ENCODE peak calls at places on chromosomes 16 and 17, in five cellular contexts. N is vagina, L is psoas muscle, M is pancreas, J is keratinocyte. A is an unnamed sample.

GRCh38 chr17:17146791-17147406 is 59.2 kb downstream of the PLD6 start:
- DNase-seq in N (no peak), L (peak; percentile 85), M (no peak), J (no peak), A (no peak)

GRCh38 chr16:3696425-3697218 is 20.7 kb downstream of the TRAP1 start:
- DNase-seq in N (no peak), L (peak; percentile 61), M (no peak), J (peak; percentile 21), A (no peak)

GRCh38 chr17:54901230-54901847 is 687 bp downstream of the TOM1L1 start:
- DNase-seq in N (no peak), L (no peak), M (no peak), J (peak; percentile 33), A (no peak)

GRCh38 chr16:68190745-68191510 is 45.0 kb downstream of the ESRP2 start:
- DNase-seq in N (no peak), L (no peak), M (no peak), J (no peak), A (no peak)

GRCh38 chr17:7004398-7005253 is 7.8 kb upstream of the RNASEK start:
- DNase-seq in N (no peak), L (peak; percentile 49), M (no peak), J (no peak), A (no peak)

GRCh38 chr17:78682363-78682762 is 99.7 kb downstream of the CYTH1 start:
- DNase-seq in N (no peak), L (no peak), M (no peak), J (no peak), A (no peak)

GRCh38 chr17:14308965-14309879 is 8.3 kb downstream of the HS3ST3B1 start:
- DNase-seq in N (peak; percentile 93), L (peak; percentile 89), M (peak; percentile 95), J (peak; percentile 55), A (peak; percentile 93)

GRCh38 chr17:56896968-56897359 is 16.9 kb downstream of the TRIM25 start:
- DNase-seq in N (no peak), L (no peak), M (no peak), J (no peak), A (no peak)

GRCh38 chr17:18319604-18320256 is 4.6 kb downstream of the SMCR8 start:
- DNase-seq in N (no peak), L (no peak), M (no peak), J (no peak), A (no peak)

GRCh38 chr16:67967956-67968439 is 439 bp downstream of the SLC12A4 start:
- DNase-seq in N (no peak), L (peak; percentile 79), M (no peak), J (no peak), A (peak; percentile 79)

GRCh38 chr16:85715169-85716015 is 26.6 kb upstream of the GINS2 start:
- DNase-seq in N (no peak), L (no peak), M (no peak), J (peak; percentile 32), A (no peak)

GRCh38 chr16:85136705-85137322 is 24.5 kb upstream of the CIBAR2 start:
- DNase-seq in N (no peak), L (no peak), M (peak; percentile 48), J (no peak), A (peak; percentile 75)

GRCh38 chr16:49024016-49024415 is 257.6 kb downstream of the CBLN1 start:
- DNase-seq in N (peak; percentile 56), L (no peak), M (no peak), J (no peak), A (no peak)

GRCh38 chr17:38584350-38584925 is 21.3 kb downstream of the SRCIN1 start:
- DNase-seq in N (no peak), L (peak; percentile 75), M (peak; percentile 52), J (no peak), A (peak; percentile 87)

DNA sequence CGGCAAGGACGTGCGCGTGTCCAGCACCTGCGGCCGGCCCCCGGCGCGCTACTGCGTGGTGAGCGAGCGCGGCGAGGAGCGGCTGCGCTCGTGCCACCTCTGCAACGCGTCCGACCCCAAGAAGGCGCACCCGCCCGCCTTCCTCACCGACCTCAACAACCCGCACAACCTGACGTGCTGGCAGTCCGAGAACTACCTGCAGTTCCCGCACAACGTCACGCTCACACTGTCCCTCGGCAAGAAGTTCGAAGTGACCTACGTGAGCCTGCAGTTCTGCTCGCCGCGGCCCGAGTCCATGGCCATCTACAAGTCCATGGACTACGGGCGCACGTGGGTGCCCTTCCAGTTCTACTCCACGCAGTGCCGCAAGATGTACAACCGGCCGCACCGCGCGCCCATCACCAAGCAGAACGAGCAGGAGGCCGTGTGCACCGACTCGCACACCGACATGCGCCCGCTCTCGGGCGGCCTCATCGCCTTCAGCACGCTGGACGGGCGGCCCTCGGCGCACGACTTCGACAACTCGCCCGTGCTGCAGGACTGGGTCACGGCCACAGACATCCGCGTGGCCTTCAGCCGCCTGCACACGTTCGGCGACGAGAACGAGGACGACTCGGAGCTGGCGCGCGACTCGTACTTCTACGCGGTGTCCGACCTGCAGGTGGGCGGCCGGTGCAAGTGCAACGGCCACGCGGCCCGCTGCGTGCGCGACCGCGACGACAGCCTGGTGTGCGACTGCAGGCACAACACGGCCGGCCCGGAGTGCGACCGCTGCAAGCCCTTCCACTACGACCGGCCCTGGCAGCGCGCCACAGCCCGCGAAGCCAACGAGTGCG is 1.5 kb downstream of the NTN1 start:
- DNase-seq in N (peak; percentile 67), L (no peak), M (no peak), J (no peak), A (no peak)
- H3K27ac ChIP-seq in N (peak overlapping the region; percentile 92), L (no peak overlapping the region), M (no peak overlapping the region), J (no peak overlapping the region), A (no peak overlapping the region)

GRCh38 chr17:62062313-62062712 is 2.8 kb downstream of the MED13 start:
- DNase-seq in N (no peak), L (no peak), M (no peak), J (no peak), A (no peak)
- TF ChIP-seq CTCF in N (no peak), L (no peak), M (no peak), J (no peak), A (no peak)

GRCh38 chr17:67679225-67679624 is 38.5 kb upstream of the NOL11 start:
- DNase-seq in N (no peak), L (no peak), M (no peak), J (no peak), A (no peak)

GRCh38 chr17:67685351-67685750 is 32.4 kb upstream of the NOL11 start:
- DNase-seq in N (no peak), L (no peak), M (no peak), J (no peak), A (no peak)

GRCh38 chr17:67679721-67680120 is 38.0 kb upstream of the NOL11 start:
- DNase-seq in N (no peak), L (no peak), M (no peak), J (no peak), A (no peak)

GRCh38 chr17:67682196-67682595 is 35.5 kb upstream of the NOL11 start:
- DNase-seq in N (no peak), L (no peak), M (peak; percentile 17), J (no peak), A (no peak)

GRCh38 chr17:67680445-67681224 is 37.1 kb upstream of the NOL11 start:
- DNase-seq in N (no peak), L (no peak), M (no peak), J (no peak), A (no peak)
- H3K36me3 ChIP-seq in N (no peaks in the 10 kb centered on the region), L (no peaks in the 10 kb centered on the region), M (no peaks in the 10 kb centered on the region), J (peaks cover 8% of the 10 kb centered on the region), A (no peaks in the 10 kb centered on the region)

DNA sequence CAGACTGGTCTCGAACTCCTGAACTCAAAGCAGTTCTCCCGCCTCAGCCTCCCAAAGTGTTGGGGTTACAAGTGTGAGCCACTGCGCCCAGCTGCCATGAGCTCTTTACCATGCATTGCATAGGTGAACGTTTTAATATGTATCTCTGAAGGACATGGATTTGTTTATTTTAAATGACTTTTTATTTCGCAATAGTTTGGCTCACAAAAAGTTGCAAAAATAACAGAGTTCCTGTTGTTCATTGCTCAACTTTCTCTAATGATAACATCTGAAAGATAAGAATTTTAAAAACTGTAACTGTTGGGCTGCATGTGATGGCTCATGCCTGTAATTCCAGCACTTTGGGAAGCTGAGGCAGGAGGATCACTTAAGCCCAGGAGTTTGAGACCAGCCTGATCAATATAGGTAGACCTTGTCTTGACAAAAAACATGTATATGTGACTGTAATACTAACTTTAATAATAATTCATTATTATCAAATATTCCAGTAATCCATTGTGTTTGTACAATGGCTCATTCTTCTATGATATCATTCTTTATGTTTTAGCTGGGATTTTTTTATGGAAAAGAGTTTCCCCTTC is 80.1 kb downstream of the ABCC1 start:
- DNase-seq in N (no peak), L (no peak), M (no peak), J (no peak), A (no peak)
- H3K27ac ChIP-seq in N (peak overlapping the region; percentile 25), L (no peak overlapping the region), M (no peak overlapping the region), J (no peak overlapping the region), A (peak overlapping the region; percentile 76)

GRCh38 chr16:17461951-17462729 is 8.6 kb downstream of the XYLT1 start:
- DNase-seq in N (no peak), L (no peak), M (no peak), J (no peak), A (no peak)
- TF ChIP-seq CTCF in N (no peak), L (no peak), M (no peak), J (no peak), A (no peak)

GRCh38 chr17:80312621-80313135 is 52.0 kb downstream of the RNF213 start:
- DNase-seq in N (no peak), L (no peak), M (no peak), J (no peak), A (peak; percentile 26)
- H3K36me3 ChIP-seq in N (no peaks in the 10 kb centered on the region), L (peaks cover 66% of the 10 kb centered on the region), M (peaks cover 7% of the 10 kb centered on the region), J (peaks cover 35% of the 10 kb centered on the region), A (peaks cover 73% of the 10 kb centered on the region)

DNA sequence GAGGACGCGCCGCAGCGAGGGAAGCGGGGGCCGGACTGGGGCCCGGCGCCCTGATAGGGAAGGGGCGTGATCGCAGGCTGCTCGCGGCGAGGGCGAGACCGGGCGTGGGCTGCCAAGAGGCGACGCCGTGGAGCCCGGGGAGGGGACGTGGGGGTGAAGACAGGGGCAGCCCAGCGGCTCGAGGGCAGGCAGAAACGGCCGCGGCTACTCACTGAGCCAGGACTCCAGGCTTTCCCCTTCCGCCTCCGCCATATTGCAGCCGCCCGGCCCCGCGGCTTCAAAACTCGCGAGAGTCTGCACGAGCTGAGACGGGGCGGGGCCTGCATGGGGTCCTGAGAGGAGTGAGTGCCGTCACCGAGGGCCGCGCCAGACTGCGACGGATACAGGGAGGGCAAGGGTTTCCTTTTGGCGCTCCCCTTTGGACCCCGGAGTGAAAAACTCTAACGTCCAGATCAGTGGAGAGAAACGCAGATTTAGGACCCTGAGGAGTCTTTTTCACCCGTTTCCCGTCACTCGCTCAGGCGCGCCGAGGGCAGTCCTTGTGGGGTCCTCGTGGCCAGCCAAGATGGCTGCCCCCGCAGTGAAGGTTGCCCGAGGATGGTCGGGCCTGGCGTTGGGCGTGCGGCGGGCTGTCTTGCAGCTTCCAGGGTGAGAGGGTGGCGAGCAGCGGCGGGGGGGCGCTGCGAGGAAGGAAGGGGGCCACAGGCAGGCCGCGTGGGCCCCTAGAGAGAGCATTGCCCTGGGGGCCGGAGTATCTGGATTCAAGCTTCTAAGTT is at the start of the genes GGA3 and MRPS7:
- DNase-seq in N (no peak), L (peak; percentile 98), M (peak; percentile 95), J (peak; percentile 52), A (peak; percentile 98)
- H3K27ac ChIP-seq in N (peak within 1 kb of the TSS; percentile 92), L (peak within 1 kb of the TSS; percentile 96), M (peak within 1 kb of the TSS; percentile 96), J (peak within 1 kb of the TSS; percentile 99), A (peak within 1 kb of the TSS; percentile 99)

DNA sequence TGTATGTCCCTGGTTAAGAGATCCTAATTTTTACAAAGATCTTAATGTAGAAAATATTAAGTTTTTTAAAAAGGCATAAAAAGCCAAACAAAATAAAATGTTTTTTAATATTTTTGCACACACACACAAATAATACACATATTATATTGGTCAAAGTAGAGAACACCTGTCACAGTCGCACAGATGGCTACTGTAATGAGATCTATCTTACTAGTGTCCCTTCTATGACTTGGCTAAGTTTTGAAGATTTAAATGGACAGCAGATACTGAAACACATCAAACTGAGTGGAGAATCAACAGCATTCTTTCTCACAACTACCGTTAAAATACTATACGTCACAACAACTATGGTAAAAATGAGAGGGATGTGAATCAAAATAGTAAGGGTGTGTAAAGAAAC is 83.4 kb downstream of the HELZ start:
- DNase-seq in N (no peak), L (no peak), M (no peak), J (no peak), A (no peak)
- TF ChIP-seq CTCF in N (no peak), L (no peak), M (no peak), J (no peak), A (no peak)